ENCODE peak calls at places on chromosome 16, in five cellular contexts. One of them, this sample, is unnamed.

GRCh38 chr16:2039286-2040030 is 8.2 kb downstream of the NTHL1 start:
- DNase-seq in esophagus squamous epithelium: no peak
- DNase-seq in WERI-Rb-1: peak; percentile 49
- DNase-seq in A549: peak; percentile 70
- DNase-seq in heart right ventricle: peak; percentile 93
- DNase-seq in this sample: no peak

GRCh38 chr16:85673529-85674417 is 15.0 kb downstream of the GINS2 start:
- DNase-seq in esophagus squamous epithelium: no peak
- DNase-seq in heart right ventricle: peak; percentile 70
- DNase-seq in WERI-Rb-1: no peak
- DNase-seq in A549: no peak
- DNase-seq in this sample: peak; percentile 30

GRCh38 chr16:14309906-14310305 is 238.8 kb downstream of the MRTFB start:
- DNase-seq in WERI-Rb-1: no peak
- DNase-seq in esophagus squamous epithelium: no peak
- DNase-seq in A549: peak; percentile 74
- DNase-seq in heart right ventricle: no peak
- DNase-seq in this sample: peak; percentile 49

GRCh38 chr16:55478827-55479559 is at the start of gene MMP2:
- DNase-seq in esophagus squamous epithelium: no peak
- DNase-seq in WERI-Rb-1: peak; percentile 46
- DNase-seq in A549: no peak
- DNase-seq in heart right ventricle: peak; percentile 81
- DNase-seq in this sample: peak; percentile 92

GRCh38 chr16:85423631-85424030 is 189.5 kb upstream of the GSE1 start:
- DNase-seq in WERI-Rb-1: no peak
- DNase-seq in esophagus squamous epithelium: no peak
- DNase-seq in A549: no peak
- DNase-seq in heart right ventricle: no peak
- DNase-seq in this sample: no peak

GRCh38 chr16:54402270-54402669 is 115.7 kb upstream of the IRX3 start:
- DNase-seq in esophagus squamous epithelium: no peak
- DNase-seq in WERI-Rb-1: no peak
- DNase-seq in A549: no peak
- DNase-seq in heart right ventricle: peak; percentile 51
- DNase-seq in this sample: peak; percentile 99

GRCh38 chr16:86672215-86672863 is 94.0 kb downstream of the FOXL1 start:
- DNase-seq in esophagus squamous epithelium: no peak
- DNase-seq in A549: no peak
- DNase-seq in heart right ventricle: no peak
- DNase-seq in WERI-Rb-1: no peak
- DNase-seq in this sample: no peak

GRCh38 chr16:57534881-57535658 is 1.3 kb downstream of the CCDC102A start:
- DNase-seq in A549: no peak
- DNase-seq in esophagus squamous epithelium: no peak
- DNase-seq in WERI-Rb-1: peak; percentile 4
- DNase-seq in heart right ventricle: peak; percentile 38
- DNase-seq in this sample: no peak

GRCh38 chr16:13111747-13112146 is 210.3 kb downstream of the SHISA9 start:
- DNase-seq in esophagus squamous epithelium: no peak
- DNase-seq in WERI-Rb-1: no peak
- DNase-seq in A549: no peak
- DNase-seq in heart right ventricle: no peak
- DNase-seq in this sample: no peak

GRCh38 chr16:71557954-71558582 is 18.8 kb downstream of the TAT start:
- DNase-seq in esophagus squamous epithelium: no peak
- DNase-seq in heart right ventricle: no peak
- DNase-seq in A549: no peak
- DNase-seq in WERI-Rb-1: no peak
- DNase-seq in this sample: no peak

GRCh38 chr16:71559855-71560254 is 17.0 kb downstream of the TAT start:
- DNase-seq in WERI-Rb-1: no peak
- DNase-seq in esophagus squamous epithelium: no peak
- DNase-seq in heart right ventricle: no peak
- DNase-seq in A549: no peak
- DNase-seq in this sample: no peak

GRCh38 chr16:71552698-71553503 is 24.0 kb downstream of the TAT start:
- DNase-seq in A549: no peak
- DNase-seq in heart right ventricle: no peak
- DNase-seq in WERI-Rb-1: no peak
- DNase-seq in esophagus squamous epithelium: no peak
- DNase-seq in this sample: no peak

GRCh38 chr16:71557299-71557698 is 19.6 kb downstream of the TAT start:
- DNase-seq in WERI-Rb-1: no peak
- DNase-seq in heart right ventricle: no peak
- DNase-seq in A549: no peak
- DNase-seq in esophagus squamous epithelium: no peak
- DNase-seq in this sample: no peak

DNA sequence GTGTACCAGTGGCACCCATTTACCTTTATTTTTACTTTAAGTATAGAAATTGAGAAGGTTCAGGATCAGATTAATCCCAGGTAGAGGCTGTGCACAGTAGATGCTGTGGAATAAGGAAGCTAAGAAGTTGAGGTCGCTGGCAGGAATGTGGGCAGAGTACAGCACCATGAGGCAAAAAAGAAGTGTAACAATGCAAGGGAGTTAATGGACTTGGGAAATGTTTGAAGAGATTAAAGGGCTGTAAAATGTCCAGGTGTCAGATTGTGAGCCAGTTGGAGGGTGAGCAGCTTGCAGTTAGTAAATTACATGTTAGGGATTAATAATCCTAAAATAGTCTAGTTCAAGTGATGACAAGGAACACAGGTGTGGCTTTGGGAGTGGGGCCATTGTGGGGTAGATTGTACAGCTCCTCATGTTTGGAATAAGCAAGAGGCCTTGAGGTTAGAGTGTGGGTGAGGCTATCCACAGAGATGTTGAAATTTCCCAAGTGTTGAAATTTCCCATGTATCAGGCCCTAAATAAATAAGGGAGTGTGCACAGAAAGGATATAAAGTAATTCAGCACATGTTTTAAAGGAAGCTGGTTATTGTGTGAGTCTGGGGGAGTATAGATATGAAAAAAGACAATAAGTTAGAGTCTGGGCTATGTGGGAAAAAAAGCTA is 21.5 kb downstream of the TAT start:
- DNase-seq in esophagus squamous epithelium: no peak
- DNase-seq in A549: no peak
- DNase-seq in WERI-Rb-1: no peak
- DNase-seq in heart right ventricle: no peak
- DNase-seq in this sample: no peak
- H3K4me3 ChIP-seq in esophagus squamous epithelium: no peak overlapping the region
- H3K4me3 ChIP-seq in A549: no peak overlapping the region
- H3K4me3 ChIP-seq in WERI-Rb-1: no peak overlapping the region
- H3K4me3 ChIP-seq in heart right ventricle: no peak overlapping the region
- H3K4me3 ChIP-seq in this sample: no peak overlapping the region

DNA sequence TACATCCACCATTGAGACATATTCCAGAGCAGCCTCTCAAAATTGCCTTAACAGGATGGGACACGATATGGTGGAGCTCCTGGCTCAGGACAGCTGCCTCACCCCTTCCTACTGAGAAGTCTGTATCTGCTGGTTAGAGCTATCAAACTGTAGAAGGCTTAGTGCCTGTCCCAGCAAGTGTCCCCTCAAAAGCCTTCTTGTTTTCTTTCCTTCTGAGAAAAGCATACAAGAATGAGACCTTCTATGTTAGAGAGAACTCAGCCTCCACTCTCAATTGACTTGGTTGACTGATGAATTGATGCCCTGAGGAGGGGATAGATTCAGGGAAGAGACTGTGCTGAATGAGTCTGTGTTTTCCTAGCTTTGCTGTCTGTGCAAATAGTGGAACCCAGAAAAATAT is 2020.9 kb downstream of the TP53TG3F start:
- DNase-seq in WERI-Rb-1: no peak
- DNase-seq in esophagus squamous epithelium: no peak
- DNase-seq in heart right ventricle: no peak
- DNase-seq in A549: no peak
- DNase-seq in this sample: no peak
- H3K9me3 ChIP-seq in WERI-Rb-1: no peaks in the 10 kb centered on the region
- H3K9me3 ChIP-seq in esophagus squamous epithelium: no peaks in the 10 kb centered on the region
- H3K9me3 ChIP-seq in heart right ventricle: no peaks in the 10 kb centered on the region
- H3K9me3 ChIP-seq in A549: no peaks in the 10 kb centered on the region
- H3K9me3 ChIP-seq in this sample: no peaks in the 10 kb centered on the region

GRCh38 chr16:68328860-68329370 is 18.1 kb downstream of the PRMT7 start:
- DNase-seq in A549: no peak
- DNase-seq in WERI-Rb-1: no peak
- DNase-seq in heart right ventricle: no peak
- DNase-seq in esophagus squamous epithelium: no peak
- DNase-seq in this sample: no peak
- H3K4me3 ChIP-seq in A549: no peak overlapping the region
- H3K4me3 ChIP-seq in WERI-Rb-1: no peak overlapping the region
- H3K4me3 ChIP-seq in heart right ventricle: no peak overlapping the region
- H3K4me3 ChIP-seq in esophagus squamous epithelium: no peak overlapping the region
- H3K4me3 ChIP-seq in this sample: no peak overlapping the region

GRCh38 chr16:35410438-35410837 is 1951.0 kb downstream of the TP53TG3F start:
- DNase-seq in esophagus squamous epithelium: no peak
- DNase-seq in A549: no peak
- DNase-seq in WERI-Rb-1: no peak
- DNase-seq in heart right ventricle: no peak
- DNase-seq in this sample: no peak
- H3K9me3 ChIP-seq in esophagus squamous epithelium: peaks cover 6% of the 10 kb centered on the region
- H3K9me3 ChIP-seq in A549: no peaks in the 10 kb centered on the region
- H3K9me3 ChIP-seq in WERI-Rb-1: no peaks in the 10 kb centered on the region
- H3K9me3 ChIP-seq in heart right ventricle: no peaks in the 10 kb centered on the region
- H3K9me3 ChIP-seq in this sample: no peaks in the 10 kb centered on the region

GRCh38 chr16:67296422-67296821 is 17.1 kb downstream of the PLEKHG4 start:
- DNase-seq in heart right ventricle: no peak
- DNase-seq in esophagus squamous epithelium: no peak
- DNase-seq in A549: no peak
- DNase-seq in WERI-Rb-1: no peak
- DNase-seq in this sample: peak; percentile 22
- H3K4me3 ChIP-seq in heart right ventricle: no peak overlapping the region
- H3K4me3 ChIP-seq in esophagus squamous epithelium: no peak overlapping the region
- H3K4me3 ChIP-seq in A549: no peak overlapping the region
- H3K4me3 ChIP-seq in WERI-Rb-1: no peak overlapping the region
- H3K4me3 ChIP-seq in this sample: no peak overlapping the region

DNA sequence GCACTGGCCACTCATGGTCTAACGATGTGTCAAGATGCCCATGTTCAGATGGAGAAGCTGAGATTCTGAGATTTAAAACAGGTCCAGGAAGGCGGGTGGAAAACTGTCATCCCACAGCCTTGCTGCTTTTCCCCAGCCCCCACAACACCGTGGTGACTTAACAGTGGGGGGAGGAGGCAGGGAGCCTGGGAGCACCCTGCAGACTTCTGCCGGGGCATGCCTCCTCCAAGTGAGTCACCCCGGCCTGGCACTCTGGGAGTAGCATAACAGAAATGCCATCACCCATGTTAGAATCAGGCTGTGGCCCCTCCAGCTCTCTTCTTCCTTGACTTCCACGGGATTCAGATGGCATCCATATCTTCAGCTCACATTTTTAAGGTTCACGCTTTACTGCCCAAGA is 164.8 kb downstream of the CBLN1 start:
- DNase-seq in esophagus squamous epithelium: no peak
- DNase-seq in A549: no peak
- DNase-seq in heart right ventricle: no peak
- DNase-seq in WERI-Rb-1: no peak
- DNase-seq in this sample: peak; percentile 60
- H3K9me3 ChIP-seq in esophagus squamous epithelium: no peaks in the 10 kb centered on the region
- H3K9me3 ChIP-seq in A549: no peaks in the 10 kb centered on the region
- H3K9me3 ChIP-seq in heart right ventricle: no peaks in the 10 kb centered on the region
- H3K9me3 ChIP-seq in WERI-Rb-1: no peaks in the 10 kb centered on the region
- H3K9me3 ChIP-seq in this sample: no peaks in the 10 kb centered on the region

GRCh38 chr16:81515281-81515680 is 70.7 kb downstream of the CMIP start:
- DNase-seq in WERI-Rb-1: no peak
- DNase-seq in esophagus squamous epithelium: no peak
- DNase-seq in A549: no peak
- DNase-seq in heart right ventricle: no peak
- DNase-seq in this sample: no peak

GRCh38 chr16:81514568-81515258 is 70.1 kb downstream of the CMIP start:
- DNase-seq in heart right ventricle: no peak
- DNase-seq in A549: no peak
- DNase-seq in WERI-Rb-1: no peak
- DNase-seq in esophagus squamous epithelium: no peak
- DNase-seq in this sample: no peak

GRCh38 chr16:81517150-81517499 is 72.5 kb downstream of the CMIP start:
- DNase-seq in WERI-Rb-1: no peak
- DNase-seq in heart right ventricle: no peak
- DNase-seq in esophagus squamous epithelium: no peak
- DNase-seq in A549: no peak
- DNase-seq in this sample: no peak

GRCh38 chr16:81516478-81517149 is 72.0 kb downstream of the CMIP start:
- DNase-seq in WERI-Rb-1: no peak
- DNase-seq in A549: no peak
- DNase-seq in esophagus squamous epithelium: no peak
- DNase-seq in heart right ventricle: no peak
- DNase-seq in this sample: no peak

DNA sequence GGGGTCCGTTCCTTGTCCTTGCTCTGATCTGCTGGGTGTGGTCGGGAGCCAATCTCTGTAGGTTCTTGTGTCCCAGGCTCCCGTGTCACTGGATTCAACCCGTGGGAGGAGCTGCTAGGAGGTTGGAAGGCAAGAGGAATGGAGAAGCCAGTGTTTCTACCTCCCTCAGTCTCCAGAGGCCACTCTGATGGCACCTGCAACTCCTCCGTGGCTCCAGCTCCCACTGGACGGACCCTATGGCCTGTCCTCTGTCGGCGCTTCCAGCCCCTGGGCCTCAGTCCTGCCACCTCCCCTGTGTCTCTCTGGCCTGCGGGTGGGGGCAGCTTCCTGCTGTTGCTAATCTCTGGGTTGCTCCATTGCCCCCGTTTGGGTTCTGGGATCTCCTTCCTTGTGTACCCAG is 71.1 kb downstream of the CMIP start:
- DNase-seq in WERI-Rb-1: no peak
- DNase-seq in A549: no peak
- DNase-seq in esophagus squamous epithelium: no peak
- DNase-seq in heart right ventricle: no peak
- DNase-seq in this sample: no peak
- H3K4me3 ChIP-seq in WERI-Rb-1: no peak overlapping the region
- H3K4me3 ChIP-seq in A549: no peak overlapping the region
- H3K4me3 ChIP-seq in esophagus squamous epithelium: no peak overlapping the region
- H3K4me3 ChIP-seq in heart right ventricle: no peak overlapping the region
- H3K4me3 ChIP-seq in this sample: no peak overlapping the region

GRCh38 chr16:3377917-3378316 is 22.2 kb downstream of the OR2C1 start:
- DNase-seq in A549: no peak
- DNase-seq in WERI-Rb-1: no peak
- DNase-seq in esophagus squamous epithelium: no peak
- DNase-seq in heart right ventricle: no peak
- DNase-seq in this sample: no peak
- H3K9me3 ChIP-seq in A549: peaks cover 93% of the 10 kb centered on the region
- H3K9me3 ChIP-seq in WERI-Rb-1: peaks cover 14% of the 10 kb centered on the region
- H3K9me3 ChIP-seq in esophagus squamous epithelium: peaks cover 56% of the 10 kb centered on the region
- H3K9me3 ChIP-seq in heart right ventricle: peaks cover 55% of the 10 kb centered on the region
- H3K9me3 ChIP-seq in this sample: peaks cover 39% of the 10 kb centered on the region

GRCh38 chr16:90057738-90058173 is 19.4 kb downstream of the PRDM7 start:
- DNase-seq in esophagus squamous epithelium: no peak
- DNase-seq in heart right ventricle: no peak
- DNase-seq in A549: no peak
- DNase-seq in WERI-Rb-1: no peak
- DNase-seq in this sample: no peak
- H3K4me3 ChIP-seq in esophagus squamous epithelium: no peak overlapping the region
- H3K4me3 ChIP-seq in heart right ventricle: no peak overlapping the region
- H3K4me3 ChIP-seq in A549: no peak overlapping the region
- H3K4me3 ChIP-seq in WERI-Rb-1: no peak overlapping the region
- H3K4me3 ChIP-seq in this sample: no peak overlapping the region

This sample was measured in MG63.